ENCODE peak calls at places on chromosomes 1 and 21, in ten cellular contexts. One of them, this sample, is unnamed.
A peak's percentile ranks its signal among the peaks of the same experiment; 100 is the strongest.

GRCh38 chr1:160748877-160749269 is 9.8 kb downstream of the SLAMF7 start:
- DNase-seq in stomach: no peak
- DNase-seq in transverse colon: no peak
- DNase-seq in hepatocyte: no peak
- DNase-seq in OCI-LY7: no peak
- DNase-seq in heart right ventricle: no peak
- DNase-seq in left lung: no peak
- DNase-seq in A549: peak; percentile 12
- DNase-seq in lung: no peak
- DNase-seq in body of pancreas: no peak
- DNase-seq in this sample: no peak

GRCh38 chr1:212588137-212588510 is 20.4 kb upstream of the ATF3 start:
- DNase-seq in transverse colon: no peak
- DNase-seq in stomach: no peak
- DNase-seq in hepatocyte: no peak
- DNase-seq in A549: no peak
- DNase-seq in left lung: no peak
- DNase-seq in lung: no peak
- DNase-seq in body of pancreas: no peak
- DNase-seq in OCI-LY7: no peak
- DNase-seq in heart right ventricle: no peak
- DNase-seq in this sample: no peak

GRCh38 chr1:20366766-20367602 is 76.3 kb downstream of the VWA5B1 start:
- DNase-seq in heart right ventricle: peak; percentile 40
- DNase-seq in A549: peak; percentile 46
- DNase-seq in transverse colon: peak; percentile 52
- DNase-seq in lung: no peak
- DNase-seq in body of pancreas: peak; percentile 58
- DNase-seq in stomach: no peak
- DNase-seq in OCI-LY7: peak; percentile 35
- DNase-seq in hepatocyte: peak; percentile 75
- DNase-seq in left lung: no peak
- DNase-seq in this sample: peak; percentile 51

GRCh38 chr1:109393602-109394233 is 4.0 kb downstream of the SORT1 start:
- DNase-seq in transverse colon: no peak
- DNase-seq in OCI-LY7: no peak
- DNase-seq in A549: no peak
- DNase-seq in heart right ventricle: no peak
- DNase-seq in hepatocyte: no peak
- DNase-seq in lung: no peak
- DNase-seq in body of pancreas: no peak
- DNase-seq in stomach: no peak
- DNase-seq in left lung: no peak
- DNase-seq in this sample: no peak

GRCh38 chr1:156151093-156151688 is 2.2 kb upstream of the SEMA4A start:
- DNase-seq in hepatocyte: no peak
- DNase-seq in body of pancreas: no peak
- DNase-seq in stomach: no peak
- DNase-seq in transverse colon: peak; percentile 43
- DNase-seq in A549: no peak
- DNase-seq in OCI-LY7: peak; percentile 73
- DNase-seq in left lung: no peak
- DNase-seq in heart right ventricle: no peak
- DNase-seq in lung: no peak
- DNase-seq in this sample: peak; percentile 78

GRCh38 chr21:41217656-41218380 is 49.9 kb downstream of the BACE2 start:
- DNase-seq in left lung: no peak
- DNase-seq in lung: no peak
- DNase-seq in body of pancreas: no peak
- DNase-seq in hepatocyte: peak; percentile 66
- DNase-seq in transverse colon: peak; percentile 80
- DNase-seq in OCI-LY7: no peak
- DNase-seq in heart right ventricle: peak; percentile 54
- DNase-seq in A549: no peak
- DNase-seq in stomach: no peak
- DNase-seq in this sample: no peak

GRCh38 chr1:227758366-227758765 is 23.1 kb downstream of the SNAP47 start:
- DNase-seq in body of pancreas: no peak
- DNase-seq in stomach: no peak
- DNase-seq in heart right ventricle: no peak
- DNase-seq in OCI-LY7: no peak
- DNase-seq in A549: no peak
- DNase-seq in transverse colon: no peak
- DNase-seq in lung: no peak
- DNase-seq in hepatocyte: peak; percentile 45
- DNase-seq in left lung: no peak
- DNase-seq in this sample: no peak

GRCh38 chr1:171743014-171743870 is 1.4 kb upstream of the VAMP4 start:
- DNase-seq in OCI-LY7: no peak
- DNase-seq in body of pancreas: no peak
- DNase-seq in transverse colon: peak; percentile 37
- DNase-seq in lung: no peak
- DNase-seq in stomach: no peak
- DNase-seq in left lung: no peak
- DNase-seq in hepatocyte: peak; percentile 59
- DNase-seq in heart right ventricle: no peak
- DNase-seq in A549: no peak
- DNase-seq in this sample: no peak

GRCh38 chr1:217040696-217041095 is 317.5 kb upstream of the ESRRG start:
- DNase-seq in hepatocyte: no peak
- DNase-seq in OCI-LY7: no peak
- DNase-seq in left lung: no peak
- DNase-seq in lung: no peak
- DNase-seq in heart right ventricle: no peak
- DNase-seq in A549: no peak
- DNase-seq in transverse colon: no peak
- DNase-seq in stomach: no peak
- DNase-seq in body of pancreas: no peak
- DNase-seq in this sample: no peak

GRCh38 chr1:89703469-89703868 is 70.5 kb downstream of the LRRC8C start:
- DNase-seq in body of pancreas: no peak
- DNase-seq in hepatocyte: no peak
- DNase-seq in lung: no peak
- DNase-seq in heart right ventricle: no peak
- DNase-seq in A549: no peak
- DNase-seq in OCI-LY7: no peak
- DNase-seq in left lung: no peak
- DNase-seq in transverse colon: no peak
- DNase-seq in stomach: no peak
- DNase-seq in this sample: no peak

GRCh38 chr1:163161841-163162240 is 40.9 kb downstream of the RGS5 start:
- DNase-seq in A549: no peak
- DNase-seq in left lung: no peak
- DNase-seq in heart right ventricle: no peak
- DNase-seq in body of pancreas: no peak
- DNase-seq in stomach: no peak
- DNase-seq in transverse colon: no peak
- DNase-seq in lung: no peak
- DNase-seq in OCI-LY7: no peak
- DNase-seq in hepatocyte: no peak
- DNase-seq in this sample: no peak

GRCh38 chr21:18235545-18235944 is 9.1 kb upstream of the CHODL start:
- DNase-seq in lung: no peak
- DNase-seq in left lung: no peak
- DNase-seq in A549: no peak
- DNase-seq in transverse colon: no peak
- DNase-seq in stomach: no peak
- DNase-seq in hepatocyte: no peak
- DNase-seq in heart right ventricle: no peak
- DNase-seq in body of pancreas: no peak
- DNase-seq in OCI-LY7: no peak
- DNase-seq in this sample: no peak

GRCh38 chr1:158998781-158999161 is 10.9 kb upstream of the IFI16 start:
- DNase-seq in transverse colon: peak; percentile 26
- DNase-seq in stomach: no peak
- DNase-seq in A549: peak; percentile 58
- DNase-seq in OCI-LY7: peak; percentile 79
- DNase-seq in body of pancreas: peak; percentile 48
- DNase-seq in left lung: no peak
- DNase-seq in hepatocyte: peak; percentile 68
- DNase-seq in lung: peak; percentile 32
- DNase-seq in heart right ventricle: peak; percentile 45
- DNase-seq in this sample: peak; percentile 76

GRCh38 chr1:33706634-33707255 is 157.1 kb upstream of the HMGB4 start:
- DNase-seq in A549: no peak
- DNase-seq in heart right ventricle: no peak
- DNase-seq in transverse colon: no peak
- DNase-seq in lung: no peak
- DNase-seq in hepatocyte: no peak
- DNase-seq in OCI-LY7: no peak
- DNase-seq in body of pancreas: no peak
- DNase-seq in stomach: no peak
- DNase-seq in left lung: no peak
- DNase-seq in this sample: no peak

GRCh38 chr1:100419072-100419471 is 66.8 kb downstream of the CDC14A start:
- DNase-seq in heart right ventricle: no peak
- DNase-seq in OCI-LY7: no peak
- DNase-seq in body of pancreas: no peak
- DNase-seq in hepatocyte: no peak
- DNase-seq in transverse colon: no peak
- DNase-seq in left lung: no peak
- DNase-seq in A549: no peak
- DNase-seq in lung: no peak
- DNase-seq in stomach: no peak
- DNase-seq in this sample: no peak

GRCh38 chr1:100423832-100424337 is 71.6 kb downstream of the CDC14A start:
- DNase-seq in lung: no peak
- DNase-seq in stomach: no peak
- DNase-seq in OCI-LY7: no peak
- DNase-seq in A549: no peak
- DNase-seq in hepatocyte: no peak
- DNase-seq in heart right ventricle: no peak
- DNase-seq in body of pancreas: no peak
- DNase-seq in left lung: no peak
- DNase-seq in transverse colon: no peak
- DNase-seq in this sample: no peak

GRCh38 chr1:100422065-100422464 is 69.8 kb downstream of the CDC14A start:
- DNase-seq in body of pancreas: no peak
- DNase-seq in A549: no peak
- DNase-seq in lung: no peak
- DNase-seq in heart right ventricle: no peak
- DNase-seq in stomach: no peak
- DNase-seq in left lung: no peak
- DNase-seq in hepatocyte: no peak
- DNase-seq in transverse colon: no peak
- DNase-seq in OCI-LY7: no peak
- DNase-seq in this sample: no peak
- H3K4me3 ChIP-seq in body of pancreas: no peak overlapping the region
- H3K4me3 ChIP-seq in A549: no peak overlapping the region
- H3K4me3 ChIP-seq in lung: no peak overlapping the region
- H3K4me3 ChIP-seq in heart right ventricle: no peak overlapping the region
- H3K4me3 ChIP-seq in stomach: no peak overlapping the region
- H3K4me3 ChIP-seq in left lung: no peak overlapping the region
- H3K4me3 ChIP-seq in hepatocyte: no peak overlapping the region
- H3K4me3 ChIP-seq in transverse colon: no peak overlapping the region
- H3K4me3 ChIP-seq in OCI-LY7: no peak overlapping the region
- H3K4me3 ChIP-seq in this sample: no peak overlapping the region

DNA sequence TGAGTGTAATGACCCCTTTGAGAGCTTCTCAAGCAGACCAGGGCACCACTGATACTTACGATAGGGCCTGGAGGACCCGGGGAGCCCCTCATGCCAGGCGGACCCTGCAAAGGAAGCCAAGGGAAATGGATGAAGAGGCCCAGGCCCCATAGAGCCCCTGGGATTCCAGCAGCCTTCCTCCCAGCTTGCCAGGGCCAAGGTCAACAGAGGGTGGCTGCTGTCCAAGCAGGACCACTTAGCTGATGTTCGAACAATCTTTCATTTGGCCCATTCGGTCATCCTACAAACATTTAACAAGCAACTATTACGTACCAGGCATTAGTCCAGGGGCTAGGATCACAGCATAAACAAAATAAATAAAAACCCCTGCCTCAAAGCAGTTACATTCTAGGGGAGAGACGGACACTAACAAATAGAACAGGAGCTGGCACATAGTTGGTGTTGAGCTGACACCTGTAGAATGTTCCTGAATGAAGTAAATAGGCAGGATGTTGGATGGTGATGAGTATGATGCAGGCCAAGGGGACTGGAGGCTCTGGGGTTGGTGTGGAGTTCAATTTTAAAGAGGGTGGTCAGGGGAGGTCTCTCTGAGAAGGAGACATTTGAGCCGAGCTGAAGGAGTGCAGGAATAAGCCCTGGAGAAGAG is 27.0 kb upstream of the PEF1 start:
- DNase-seq in OCI-LY7: no peak
- DNase-seq in lung: no peak
- DNase-seq in heart right ventricle: no peak
- DNase-seq in hepatocyte: no peak
- DNase-seq in left lung: no peak
- DNase-seq in A549: no peak
- DNase-seq in stomach: no peak
- DNase-seq in body of pancreas: no peak
- DNase-seq in transverse colon: no peak
- DNase-seq in this sample: no peak
- H3K4me1 ChIP-seq in OCI-LY7: no peaks in the 10 kb centered on the region
- H3K4me1 ChIP-seq in lung: peaks cover 4% of the 10 kb centered on the region
- H3K4me1 ChIP-seq in heart right ventricle: peaks cover 85% of the 10 kb centered on the region
- H3K4me1 ChIP-seq in hepatocyte: peaks cover 28% of the 10 kb centered on the region
- H3K4me1 ChIP-seq in left lung: peaks cover 21% of the 10 kb centered on the region
- H3K4me1 ChIP-seq in A549: peaks cover 25% of the 10 kb centered on the region
- H3K4me1 ChIP-seq in stomach: peaks cover 81% of the 10 kb centered on the region
- H3K4me1 ChIP-seq in body of pancreas: peaks cover 15% of the 10 kb centered on the region
- H3K4me1 ChIP-seq in transverse colon: peaks cover 44% of the 10 kb centered on the region
- H3K4me1 ChIP-seq in this sample: peaks cover 27% of the 10 kb centered on the region

DNA sequence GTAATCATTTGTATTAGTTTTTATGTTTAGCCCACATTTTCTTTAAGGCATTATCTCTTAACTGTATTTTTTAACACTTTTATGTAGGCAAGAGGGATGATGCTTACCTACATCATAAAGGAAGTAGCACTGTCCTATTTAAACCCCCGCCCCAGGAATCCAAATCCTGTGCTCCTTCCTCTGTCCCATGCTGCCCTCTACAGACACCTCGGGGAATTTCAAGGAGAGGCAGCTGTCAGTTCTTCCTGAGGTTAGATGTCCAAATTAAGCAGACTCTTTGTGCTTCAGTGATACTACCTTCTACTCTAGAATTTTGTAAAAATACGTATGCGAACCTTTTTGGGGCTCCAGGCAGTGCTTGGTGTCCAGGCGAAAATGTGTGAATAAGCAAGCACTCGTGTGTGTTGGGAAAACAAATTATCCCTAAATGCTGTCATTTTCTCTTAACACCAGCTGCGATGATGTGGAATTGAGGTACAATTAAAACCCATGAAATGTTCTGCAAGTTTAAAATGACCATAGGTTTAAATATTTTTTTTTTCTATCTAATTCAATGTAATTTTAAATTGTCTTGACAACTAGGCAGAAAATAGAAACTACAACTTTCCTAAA is 19.2 kb downstream of the CRCT1 start:
- DNase-seq in OCI-LY7: peak; percentile 24
- DNase-seq in stomach: no peak
- DNase-seq in A549: peak; percentile 76
- DNase-seq in transverse colon: peak; percentile 56
- DNase-seq in left lung: no peak
- DNase-seq in body of pancreas: peak; percentile 35
- DNase-seq in lung: no peak
- DNase-seq in heart right ventricle: no peak
- DNase-seq in hepatocyte: no peak
- DNase-seq in this sample: no peak
- TF ChIP-seq CTCF in OCI-LY7: peak; percentile 84
- TF ChIP-seq CTCF in stomach: no peak
- TF ChIP-seq CTCF in A549: peak; percentile 93
- TF ChIP-seq CTCF in transverse colon: peak; percentile 63
- TF ChIP-seq CTCF in left lung: peak; percentile 45
- TF ChIP-seq CTCF in body of pancreas: no peak
- TF ChIP-seq CTCF in lung: no peak
- TF ChIP-seq CTCF in heart right ventricle: peak; percentile 51
- TF ChIP-seq CTCF in hepatocyte: no peak
- TF ChIP-seq CTCF in this sample: peak; percentile 40

GRCh38 chr1:226310123-226310540 is 1.2 kb upstream of the LIN9 start:
- DNase-seq in body of pancreas: no peak
- DNase-seq in left lung: no peak
- DNase-seq in lung: no peak
- DNase-seq in OCI-LY7: peak; percentile 22
- DNase-seq in transverse colon: no peak
- DNase-seq in stomach: no peak
- DNase-seq in A549: no peak
- DNase-seq in hepatocyte: no peak
- DNase-seq in heart right ventricle: no peak
- DNase-seq in this sample: no peak
- H3K4me3 ChIP-seq in body of pancreas: no peak overlapping the region
- H3K4me3 ChIP-seq in left lung: peak overlapping the region; percentile 79
- H3K4me3 ChIP-seq in lung: no peak overlapping the region
- H3K4me3 ChIP-seq in OCI-LY7: peak overlapping the region; percentile 97
- H3K4me3 ChIP-seq in transverse colon: peak overlapping the region; percentile 95
- H3K4me3 ChIP-seq in stomach: no peak overlapping the region
- H3K4me3 ChIP-seq in A549: peak overlapping the region; percentile 97
- H3K4me3 ChIP-seq in hepatocyte: peak overlapping the region; percentile 83
- H3K4me3 ChIP-seq in heart right ventricle: peak overlapping the region; percentile 99
- H3K4me3 ChIP-seq in this sample: no peak overlapping the region